ENCODE peak calls at places on chromosomes 5 and 9, in five cellular contexts. One of them, this sample, is unnamed.

GRCh38 chr5:60023255-60023654 is 129.7 kb upstream of the PDE4D start:
- DNase-seq in A673: no peak
- DNase-seq in right cardiac atrium: no peak
- DNase-seq in tibial nerve: no peak
- DNase-seq in neural progenitor cell: no peak
- DNase-seq in this sample: no peak

GRCh38 chr5:72141440-72142271 is 34.4 kb downstream of the MAP1B start:
- DNase-seq in A673: no peak
- DNase-seq in right cardiac atrium: peak
- DNase-seq in tibial nerve: no peak
- DNase-seq in neural progenitor cell: no peak
- DNase-seq in this sample: peak

GRCh38 chr5:137753227-137753985 is 757 bp downstream of the HNRNPA0 start:
- DNase-seq in A673: no peak
- DNase-seq in right cardiac atrium: peak
- DNase-seq in tibial nerve: peak
- DNase-seq in neural progenitor cell: peak
- DNase-seq in this sample: no peak

GRCh38 chr9:95027914-95028854 is 289.3 kb downstream of the FANCC start:
- DNase-seq in A673: no peak
- DNase-seq in right cardiac atrium: no peak
- DNase-seq in tibial nerve: no peak
- DNase-seq in neural progenitor cell: no peak
- DNase-seq in this sample: no peak

GRCh38 chr5:76104027-76104426 is 20.8 kb downstream of the SV2C start:
- DNase-seq in A673: peak
- DNase-seq in right cardiac atrium: no peak
- DNase-seq in tibial nerve: no peak
- DNase-seq in neural progenitor cell: peak
- DNase-seq in this sample: no peak

GRCh38 chr9:16687678-16688369 is 182.6 kb downstream of the BNC2 start:
- DNase-seq in A673: no peak
- DNase-seq in right cardiac atrium: no peak
- DNase-seq in tibial nerve: no peak
- DNase-seq in neural progenitor cell: no peak
- DNase-seq in this sample: no peak

GRCh38 chr9:38432922-38433510 is 8.8 kb upstream of the IGFBPL1 start:
- DNase-seq in A673: peak
- DNase-seq in right cardiac atrium: no peak
- DNase-seq in tibial nerve: no peak
- DNase-seq in neural progenitor cell: peak
- DNase-seq in this sample: no peak

GRCh38 chr5:88956416-88956815 is 73.4 kb upstream of the MEF2C start:
- DNase-seq in A673: no peak
- DNase-seq in right cardiac atrium: no peak
- DNase-seq in tibial nerve: no peak
- DNase-seq in neural progenitor cell: no peak
- DNase-seq in this sample: no peak

GRCh38 chr5:107794731-107795130 is 124.0 kb upstream of the EFNA5 start:
- DNase-seq in A673: no peak
- DNase-seq in right cardiac atrium: no peak
- DNase-seq in tibial nerve: no peak
- DNase-seq in neural progenitor cell: no peak
- DNase-seq in this sample: no peak

GRCh38 chr5:127290019-127290945 is at the start of gene MEGF10:
- DNase-seq in A673: peak
- DNase-seq in right cardiac atrium: peak
- DNase-seq in tibial nerve: peak
- DNase-seq in neural progenitor cell: peak
- DNase-seq in this sample: no peak

GRCh38 chr5:127293373-127293772 is 2.8 kb downstream of the MEGF10 start:
- DNase-seq in A673: no peak
- DNase-seq in right cardiac atrium: no peak
- DNase-seq in tibial nerve: no peak
- DNase-seq in neural progenitor cell: no peak
- DNase-seq in this sample: no peak

GRCh38 chr5:127292030-127292735 is 1.6 kb downstream of the MEGF10 start:
- DNase-seq in A673: no peak
- DNase-seq in right cardiac atrium: no peak
- DNase-seq in tibial nerve: no peak
- DNase-seq in neural progenitor cell: no peak
- DNase-seq in this sample: no peak

GRCh38 chr5:127288676-127289075 is 1.9 kb upstream of the MEGF10 start:
- DNase-seq in A673: no peak
- DNase-seq in right cardiac atrium: no peak
- DNase-seq in tibial nerve: no peak
- DNase-seq in neural progenitor cell: no peak
- DNase-seq in this sample: no peak

GRCh38 chr5:127290946-127291763 is 559 bp downstream of the MEGF10 start:
- DNase-seq in A673: no peak
- DNase-seq in right cardiac atrium: no peak
- DNase-seq in tibial nerve: no peak
- DNase-seq in neural progenitor cell: peak
- DNase-seq in this sample: no peak
- H3K4me3 ChIP-seq in A673: peak
- H3K4me3 ChIP-seq in right cardiac atrium: peak
- H3K4me3 ChIP-seq in tibial nerve: peak
- H3K4me3 ChIP-seq in neural progenitor cell: peak
- H3K4me3 ChIP-seq in this sample: peak

DNA sequence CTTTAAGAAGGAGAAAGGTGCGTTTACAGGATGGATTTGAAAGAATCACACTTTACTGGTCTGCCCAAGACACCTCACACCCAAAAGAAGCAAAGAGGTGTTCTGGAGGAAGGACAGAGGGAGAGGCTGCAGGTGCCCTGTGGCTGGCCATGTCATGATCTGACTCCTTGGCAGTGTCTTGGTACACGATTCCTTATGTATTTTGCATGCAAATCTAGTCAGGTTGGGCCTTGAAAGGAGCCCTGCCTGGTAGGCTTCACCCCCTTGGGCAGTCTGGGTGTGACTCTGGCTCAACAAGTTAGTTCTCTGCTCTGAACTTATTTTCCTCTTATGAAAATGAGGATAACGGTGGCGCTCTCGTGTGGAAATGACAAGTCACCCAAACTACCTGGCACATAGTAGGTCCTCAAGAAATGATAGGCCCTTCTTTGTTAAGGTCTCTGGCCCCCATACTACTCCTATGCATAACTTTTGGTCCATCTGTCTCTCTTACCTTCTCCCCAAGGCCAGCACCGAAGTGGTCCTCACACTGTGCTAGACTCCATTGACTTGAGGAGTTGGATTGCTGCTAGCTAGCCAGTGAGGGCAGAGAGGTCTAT is 212.5 kb downstream of the SEMA6A start:
- DNase-seq in A673: no peak
- DNase-seq in right cardiac atrium: no peak
- DNase-seq in tibial nerve: no peak
- DNase-seq in neural progenitor cell: no peak
- DNase-seq in this sample: no peak
- H3K4me3 ChIP-seq in A673: peak
- H3K4me3 ChIP-seq in right cardiac atrium: no peak
- H3K4me3 ChIP-seq in tibial nerve: no peak
- H3K4me3 ChIP-seq in neural progenitor cell: peak
- H3K4me3 ChIP-seq in this sample: peak

GRCh38 chr9:96519726-96520125 is 69.8 kb downstream of the HABP4 start:
- DNase-seq in A673: no peak
- DNase-seq in right cardiac atrium: no peak
- DNase-seq in tibial nerve: no peak
- DNase-seq in neural progenitor cell: no peak
- DNase-seq in this sample: no peak

GRCh38 chr9:96524045-96524444 is 74.1 kb downstream of the HABP4 start:
- DNase-seq in A673: no peak
- DNase-seq in right cardiac atrium: no peak
- DNase-seq in tibial nerve: no peak
- DNase-seq in neural progenitor cell: no peak
- DNase-seq in this sample: no peak

GRCh38 chr9:96524764-96525163 is 74.8 kb downstream of the HABP4 start:
- DNase-seq in A673: no peak
- DNase-seq in right cardiac atrium: no peak
- DNase-seq in tibial nerve: no peak
- DNase-seq in neural progenitor cell: no peak
- DNase-seq in this sample: no peak

GRCh38 chr9:96523429-96523828 is 73.5 kb downstream of the HABP4 start:
- DNase-seq in A673: no peak
- DNase-seq in right cardiac atrium: peak
- DNase-seq in tibial nerve: peak
- DNase-seq in neural progenitor cell: no peak
- DNase-seq in this sample: no peak

DNA sequence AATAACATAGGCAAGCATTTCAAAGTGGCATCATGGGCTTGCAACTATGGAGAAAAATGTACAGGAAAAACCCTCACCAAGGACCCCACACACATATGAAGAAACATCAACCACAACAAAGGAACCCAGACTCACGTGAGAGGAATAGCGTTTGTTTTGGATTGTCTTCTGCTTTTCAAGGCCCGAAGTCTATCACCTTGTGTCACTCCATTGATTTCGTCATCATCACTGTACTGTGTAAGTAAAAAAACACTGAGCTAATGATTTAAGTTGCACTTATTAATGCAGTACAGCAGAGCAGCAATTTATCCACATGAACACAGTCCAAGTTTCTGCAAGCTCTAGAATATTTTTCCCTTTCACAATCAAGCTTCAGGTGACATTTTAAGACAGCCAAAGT is 72.4 kb downstream of the HABP4 start:
- DNase-seq in A673: no peak
- DNase-seq in right cardiac atrium: no peak
- DNase-seq in tibial nerve: no peak
- DNase-seq in neural progenitor cell: no peak
- DNase-seq in this sample: no peak
- H3K4me3 ChIP-seq in A673: no peak
- H3K4me3 ChIP-seq in right cardiac atrium: no peak
- H3K4me3 ChIP-seq in tibial nerve: no peak
- H3K4me3 ChIP-seq in neural progenitor cell: no peak
- H3K4me3 ChIP-seq in this sample: no peak

GRCh38 chr9:122370303-122370702 is 521 bp upstream of the PTGS1 start:
- DNase-seq in A673: no peak
- DNase-seq in right cardiac atrium: no peak
- DNase-seq in tibial nerve: no peak
- DNase-seq in neural progenitor cell: no peak
- DNase-seq in this sample: no peak
- H3K4me3 ChIP-seq in A673: no peak
- H3K4me3 ChIP-seq in right cardiac atrium: peak
- H3K4me3 ChIP-seq in tibial nerve: no peak
- H3K4me3 ChIP-seq in neural progenitor cell: peak
- H3K4me3 ChIP-seq in this sample: peak

GRCh38 chr9:128399851-128400250 is 20.8 kb upstream of the CERCAM start:
- DNase-seq in A673: no peak
- DNase-seq in right cardiac atrium: no peak
- DNase-seq in tibial nerve: no peak
- DNase-seq in neural progenitor cell: no peak
- DNase-seq in this sample: no peak

GRCh38 chr9:128393971-128394370 is 22.8 kb downstream of the URM1 start:
- DNase-seq in A673: no peak
- DNase-seq in right cardiac atrium: no peak
- DNase-seq in tibial nerve: no peak
- DNase-seq in neural progenitor cell: peak
- DNase-seq in this sample: no peak

GRCh38 chr9:128394404-128395168 is 23.4 kb downstream of the URM1 start:
- DNase-seq in A673: peak
- DNase-seq in right cardiac atrium: no peak
- DNase-seq in tibial nerve: no peak
- DNase-seq in neural progenitor cell: peak
- DNase-seq in this sample: no peak

GRCh38 chr9:128397831-128398230 is 22.8 kb upstream of the CERCAM start:
- DNase-seq in A673: no peak
- DNase-seq in right cardiac atrium: no peak
- DNase-seq in tibial nerve: no peak
- DNase-seq in neural progenitor cell: no peak
- DNase-seq in this sample: no peak

DNA sequence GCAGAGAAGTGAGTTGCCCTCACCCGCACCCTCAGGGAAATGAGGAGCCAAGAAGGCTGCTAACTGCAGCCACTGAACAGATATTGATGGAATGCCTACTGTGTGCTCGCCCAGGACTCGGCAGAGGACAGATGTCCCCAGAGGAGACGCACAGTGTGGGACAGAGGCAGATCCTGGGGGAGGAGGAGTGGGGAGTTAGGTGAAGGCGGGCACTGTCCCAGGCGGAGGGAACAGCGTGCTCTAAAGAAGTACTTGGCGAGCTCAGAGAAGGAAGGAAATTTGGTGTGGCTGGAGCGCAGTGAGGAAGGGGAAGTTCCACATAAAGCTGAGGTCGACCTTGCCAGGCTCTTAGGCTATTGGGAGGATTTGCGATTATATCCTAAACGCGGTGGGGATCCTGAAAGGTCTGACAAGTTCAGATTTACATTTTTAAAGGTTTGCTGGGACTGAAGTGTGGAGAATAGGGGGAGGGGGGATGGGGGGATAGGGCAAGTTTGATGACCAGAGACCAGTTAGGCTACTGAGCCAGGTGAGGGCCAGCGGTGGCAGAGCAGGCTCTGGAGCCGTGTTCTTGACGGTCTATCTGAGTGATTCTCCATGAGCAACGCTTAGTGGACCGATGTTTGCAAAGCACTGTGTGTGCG is 23.6 kb upstream of the CERCAM start:
- DNase-seq in A673: no peak
- DNase-seq in right cardiac atrium: peak
- DNase-seq in tibial nerve: no peak
- DNase-seq in neural progenitor cell: peak
- DNase-seq in this sample: no peak
- H3K4me3 ChIP-seq in A673: no peak
- H3K4me3 ChIP-seq in right cardiac atrium: peak
- H3K4me3 ChIP-seq in tibial nerve: no peak
- H3K4me3 ChIP-seq in neural progenitor cell: no peak
- H3K4me3 ChIP-seq in this sample: no peak

DNA sequence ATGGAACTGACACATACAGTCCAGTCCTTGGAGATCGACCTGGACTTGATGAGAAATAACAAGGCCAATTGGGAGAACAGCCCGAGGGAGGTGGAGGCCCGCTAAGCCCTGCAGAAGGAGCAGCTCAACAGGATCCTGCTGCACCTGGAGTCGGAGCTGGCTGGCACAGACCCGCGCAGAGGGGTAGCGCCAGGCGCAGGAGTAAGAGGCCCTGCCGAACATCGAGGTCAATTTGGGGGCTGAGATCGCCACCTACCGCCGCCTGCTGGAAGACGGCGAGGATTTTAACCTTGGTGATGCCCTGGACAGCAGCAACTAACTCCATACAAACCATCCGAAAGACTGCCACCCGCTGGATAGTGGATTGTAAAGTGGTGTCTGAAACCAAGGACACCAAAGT is 1610.1 kb upstream of the ACO1 start:
- DNase-seq in A673: peak
- DNase-seq in right cardiac atrium: no peak
- DNase-seq in tibial nerve: no peak
- DNase-seq in neural progenitor cell: peak
- DNase-seq in this sample: no peak
- H3K4me3 ChIP-seq in A673: no peak
- H3K4me3 ChIP-seq in right cardiac atrium: no peak
- H3K4me3 ChIP-seq in tibial nerve: no peak
- H3K4me3 ChIP-seq in neural progenitor cell: no peak
- H3K4me3 ChIP-seq in this sample: no peak